ENCODE peak calls at places on chromosomes 1 and 21, in ten cellular contexts. O is NAMALWA; U is WTC11; N is anterior cingulate cortex; T is NCI-H226; G is stimulated activated CD4-positive, alpha-beta T cell treated with anti-CD3 and anti-CD28 coated beads, Interleukin-1b, Interleukin-23, amount 100 ng/mL, for 4 hours; R is aorta; H is fibroblast of lung; Q is stimulated activated naive CD4-positive, alpha-beta T cell; V is head of caudate nucleus. C is an unnamed sample.

GRCh38 chr1:177983824-177984528 is 14.1 kb upstream of the SEC16B start:
- DNase-seq in Q (no peak), V (peak), T (peak), N (peak), H (peak), G (no peak), R (peak), O (no peak), U (peak), C (no peak)

GRCh38 chr21:41771625-41771945 is 4.7 kb upstream of the RIPK4 start:
- DNase-seq in Q (no peak), H (no peak), N (no peak), V (no peak), G (no peak), O (no peak), T (no peak), U (no peak), R (no peak), C (no peak)

GRCh38 chr1:40381268-40382109 is 8.0 kb downstream of the SMAP2 start:
- DNase-seq in V (no peak), Q (no peak), G (no peak), N (no peak), R (no peak), H (no peak), O (peak), U (no peak), T (no peak), C (peak)

GRCh38 chr1:32393832-32394140 is 455 bp downstream of the BSDC1 start:
- DNase-seq in G (no peak), U (peak), T (peak), H (no peak), V (no peak), Q (no peak), R (no peak), N (peak), O (peak), C (peak)

GRCh38 chr1:86429830-86430229 is 5.9 kb downstream of the CLCA2 start:
- DNase-seq in V (no peak), T (peak), N (no peak), O (no peak), G (no peak), H (peak), R (peak), U (no peak), Q (no peak), C (no peak)

GRCh38 chr1:100347009-100347966 is 5.0 kb upstream of the CDC14A start:
- DNase-seq in U (no peak), G (no peak), O (no peak), N (no peak), T (peak), H (peak), V (no peak), R (no peak), Q (no peak), C (no peak)

GRCh38 chr1:150564051-150564991 is 15.1 kb downstream of the MCL1 start:
- DNase-seq in G (no peak), U (no peak), N (no peak), T (peak), H (peak), V (no peak), R (no peak), Q (no peak), O (peak), C (no peak)

GRCh38 chr1:44318097-44319088 is 36.7 kb downstream of the ERI3 start:
- DNase-seq in V (no peak), T (peak), U (peak), R (no peak), G (peak), Q (no peak), O (peak), N (no peak), H (peak), C (peak)

GRCh38 chr1:53375440-53375839 is 47.6 kb upstream of the LRP8 start:
- DNase-seq in Q (no peak), R (peak), O (no peak), T (no peak), V (no peak), G (no peak), N (no peak), U (peak), H (no peak), C (no peak)

GRCh38 chr1:172002725-172003345 is 161.5 kb downstream of the DNM3 start:
- DNase-seq in G (no peak), T (peak), H (peak), Q (no peak), N (no peak), V (no peak), R (no peak), O (peak), U (no peak), C (peak)

GRCh38 chr1:182185147-182185546 is 123.6 kb upstream of the ZNF648 start:
- DNase-seq in T (no peak), H (no peak), N (no peak), V (no peak), R (no peak), Q (no peak), G (no peak), O (no peak), U (no peak), C (no peak)

GRCh38 chr21:32184059-32184458 is 94.8 kb downstream of the MIS18A start:
- DNase-seq in T (no peak), U (no peak), R (no peak), N (no peak), V (no peak), H (no peak), O (no peak), G (no peak), Q (no peak), C (no peak)

GRCh38 chr1:169914534-169914933 is 20.8 kb upstream of the SCYL3 start:
- DNase-seq in N (no peak), H (peak), V (no peak), T (no peak), O (no peak), G (no peak), R (no peak), U (no peak), Q (no peak), C (no peak)

GRCh38 chr1:164662955-164663354 is 104.0 kb downstream of the PBX1 start:
- DNase-seq in Q (no peak), V (no peak), G (no peak), H (no peak), O (no peak), U (no peak), N (no peak), R (no peak), T (no peak), C (no peak)

GRCh38 chr1:56064705-56065104 is 514.7 kb downstream of the PLPP3 start:
- DNase-seq in Q (no peak), H (peak), R (no peak), T (peak), N (no peak), V (no peak), G (no peak), O (no peak), U (no peak), C (no peak)

GRCh38 chr1:32413507-32414185 is 19.4 kb upstream of the BSDC1 start:
- DNase-seq in V (peak), O (peak), Q (peak), T (no peak), N (peak), R (peak), H (peak), G (peak), U (peak), C (peak)

GRCh38 chr1:171788696-171789095 is 7.2 kb downstream of the METTL13 start:
- DNase-seq in N (no peak), G (no peak), U (no peak), H (peak), T (peak), R (no peak), V (no peak), Q (no peak), O (no peak), C (no peak)

GRCh38 chr1:232886304-232886703 is 64.1 kb upstream of the NTPCR start:
- DNase-seq in T (no peak), U (no peak), G (no peak), H (no peak), O (no peak), Q (no peak), V (no peak), R (no peak), N (no peak), C (no peak)

GRCh38 chr1:70140894-70141293 is 64.5 kb downstream of the LRRC40 start:
- DNase-seq in T (no peak), H (no peak), U (no peak), V (no peak), G (no peak), N (no peak), O (no peak), Q (no peak), R (no peak), C (no peak)

GRCh38 chr21:16195896-16196443 is 466.2 kb downstream of the USP25 start:
- DNase-seq in V (no peak), Q (no peak), G (no peak), N (no peak), T (no peak), H (peak), R (no peak), O (peak), U (no peak), C (no peak)

C was measured in Karpas-422.